ENCODE peak calls at places on chromosomes 5 and 9, in four cellular contexts. V, J, S and M are unnamed samples.

GRCh38 chr9:136016882-136017812 is 56.0 kb upstream of the UBAC1 start:
- DNase-seq in V (no peak), J (no peak), S (peak), M (no peak)

GRCh38 chr9:136367296-136368145 is 4.0 kb upstream of the DNLZ start:
- DNase-seq in V (no peak), J (no peak), S (no peak), M (no peak)

GRCh38 chr5:115297043-115297442 is 589 bp upstream of the CCDC112 start:
- DNase-seq in V (no peak), J (no peak), S (no peak), M (no peak)

GRCh38 chr9:36450110-36450732 is 50.2 kb upstream of the RNF38 start:
- DNase-seq in V (peak), J (peak), S (no peak), M (peak)

GRCh38 chr5:123476696-123477095 is 35.3 kb upstream of the CSNK1G3 start:
- DNase-seq in V (no peak), J (no peak), S (no peak), M (no peak)

GRCh38 chr9:120655005-120655622 is 59.2 kb downstream of the MEGF9 start:
- DNase-seq in V (no peak), J (no peak), S (no peak), M (no peak)

GRCh38 chr5:19987594-19988345 is at the start of gene CDH18:
- DNase-seq in V (no peak), J (no peak), S (peak), M (peak)

GRCh38 chr5:102903074-102903871 is 148.2 kb downstream of the PAM start:
- DNase-seq in V (no peak), J (no peak), S (no peak), M (no peak)

GRCh38 chr5:167790462-167791260 is 500.8 kb upstream of the WWC1 start:
- DNase-seq in V (no peak), J (no peak), S (no peak), M (no peak)

GRCh38 chr5:148397968-148398595 is 14.3 kb downstream of the FBXO38 start:
- DNase-seq in V (no peak), J (peak), S (peak), M (no peak)

GRCh38 chr9:2134391-2134790 is 119.2 kb downstream of the SMARCA2 start:
- DNase-seq in V (no peak), J (no peak), S (no peak), M (no peak)

GRCh38 chr5:163440954-163441353 is 3.6 kb downstream of the CCNG1 start:
- DNase-seq in V (no peak), J (no peak), S (no peak), M (no peak)

GRCh38 chr9:113513541-113513940 is 50.0 kb downstream of the RGS3 start:
- DNase-seq in V (no peak), J (no peak), S (no peak), M (no peak)

GRCh38 chr9:113350338-113350672 is 964 bp downstream of the BSPRY start:
- DNase-seq in V (no peak), J (no peak), S (no peak), M (no peak)

GRCh38 chr5:167710444-167711025 is 580.9 kb upstream of the WWC1 start:
- DNase-seq in V (no peak), J (no peak), S (no peak), M (no peak)

GRCh38 chr5:138709216-138709615 is 44.0 kb upstream of the CTNNA1 start:
- DNase-seq in V (no peak), J (no peak), S (no peak), M (no peak)

GRCh38 chr5:18732556-18733479 is 1098.6 kb downstream of the TAF11L14 start:
- DNase-seq in V (no peak), J (no peak), S (no peak), M (no peak)

GRCh38 chr9:121939643-121940042 is 153.5 kb downstream of the TTLL11 start:
- DNase-seq in V (no peak), J (no peak), S (peak), M (no peak)

GRCh38 chr5:51651889-51652288 is 268.6 kb downstream of the ISL1 start:
- DNase-seq in V (no peak), J (no peak), S (no peak), M (no peak)

GRCh38 chr5:138488481-138488945 is 23.2 kb downstream of the EGR1 start:
- DNase-seq in V (peak), J (no peak), S (no peak), M (no peak)

GRCh38 chr5:138128344-138128743 is 10.9 kb downstream of the NME5 start:
- DNase-seq in V (no peak), J (no peak), S (no peak), M (no peak)

GRCh38 chr5:154721476-154722058 is 33.6 kb upstream of the LARP1 start:
- DNase-seq in V (no peak), J (no peak), S (peak), M (no peak)

GRCh38 chr9:113635586-113635985 is 172.1 kb downstream of the RGS3 start:
- DNase-seq in V (no peak), J (no peak), S (peak), M (no peak)

GRCh38 chr5:179427676-179428056 is 82.4 kb upstream of the ADAMTS2 start:
- DNase-seq in V (no peak), J (no peak), S (no peak), M (no peak)

GRCh38 chr5:32044904-32045303 is 129.2 kb downstream of the GOLPH3 start:
- DNase-seq in V (no peak), J (no peak), S (no peak), M (peak)

GRCh38 chr9:101711330-101711941 is 27.0 kb downstream of the GRIN3A start:
- DNase-seq in V (peak), J (peak), S (peak), M (peak)

GRCh38 chr5:96968074-96968473 is 32.2 kb downstream of the LNPEP start:
- DNase-seq in V (no peak), J (peak), S (no peak), M (no peak)

GRCh38 chr9:665296-665695 is 176.2 kb upstream of the DMRT1 start:
- DNase-seq in V (no peak), J (no peak), S (no peak), M (no peak)

GRCh38 chr5:88401671-88402070 is 133.0 kb upstream of the TMEM161B start:
- DNase-seq in V (no peak), J (no peak), S (no peak), M (no peak)

GRCh38 chr9:81317939-81318338 is 371.4 kb downstream of the TLE1 start:
- DNase-seq in V (no peak), J (no peak), S (no peak), M (no peak)

GRCh38 chr5:150044334-150044681 is 42.0 kb downstream of the CSF1R start:
- DNase-seq in V (no peak), J (no peak), S (no peak), M (no peak)

GRCh38 chr9:73219985-73220626 is 68.4 kb downstream of the ANXA1 start:
- DNase-seq in V (no peak), J (no peak), S (no peak), M (no peak)

DNA sequence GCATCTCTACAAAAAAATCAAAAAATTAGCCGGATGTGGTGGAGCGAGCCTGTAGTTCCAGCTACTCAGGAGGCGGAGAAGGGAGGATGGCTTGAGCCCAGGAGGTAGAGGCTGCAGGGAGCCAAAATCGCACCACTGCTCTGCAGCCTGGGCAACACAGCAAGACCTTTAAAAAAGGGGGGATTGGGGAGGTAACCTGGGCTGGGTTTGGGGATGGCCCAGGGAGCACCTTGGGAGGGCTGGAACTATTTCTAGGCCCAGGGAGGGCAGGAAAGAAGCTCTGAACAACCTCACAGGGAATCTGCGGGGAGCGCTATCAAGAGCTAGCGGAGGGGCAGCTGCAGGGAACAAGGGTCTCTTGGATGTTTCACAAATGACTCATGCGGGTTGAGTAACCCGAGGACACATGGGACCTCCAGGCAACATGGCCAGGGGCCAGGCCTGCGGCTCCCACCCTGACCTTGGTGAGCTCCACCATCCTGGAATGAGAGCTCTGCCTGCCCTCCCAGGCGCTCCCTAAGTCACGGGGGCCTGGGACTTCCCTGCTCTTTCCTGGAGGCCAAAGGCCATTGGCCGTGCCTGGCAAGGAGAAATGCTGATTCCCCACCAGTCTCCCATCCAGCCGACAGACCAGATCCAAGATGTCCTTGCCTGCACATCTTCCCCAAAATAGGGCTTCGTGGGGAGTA is 23.4 kb downstream of the SARDH start:
- DNase-seq in V (no peak), J (peak), S (no peak), M (no peak)
- TF ChIP-seq HMGXB4 in V (no peak), J (no peak), S (no peak), M (no peak)

GRCh38 chr9:70411141-70411929 is 3.1 kb downstream of the KLF9 start:
- DNase-seq in V (peak), J (peak), S (no peak), M (no peak)
- TF ChIP-seq HMGXB4 in V (no peak), J (no peak), S (no peak), M (no peak)

GRCh38 chr5:173798127-173798810 is 89.9 kb upstream of the CPEB4 start:
- DNase-seq in V (no peak), J (no peak), S (no peak), M (no peak)

GRCh38 chr5:173796746-173797495 is 91.2 kb upstream of the CPEB4 start:
- DNase-seq in V (peak), J (no peak), S (no peak), M (no peak)

GRCh38 chr5:173802670-173803165 is 85.4 kb upstream of the CPEB4 start:
- DNase-seq in V (no peak), J (peak), S (no peak), M (peak)

GRCh38 chr5:173801006-173801405 is 87.1 kb upstream of the CPEB4 start:
- DNase-seq in V (no peak), J (no peak), S (no peak), M (no peak)

DNA sequence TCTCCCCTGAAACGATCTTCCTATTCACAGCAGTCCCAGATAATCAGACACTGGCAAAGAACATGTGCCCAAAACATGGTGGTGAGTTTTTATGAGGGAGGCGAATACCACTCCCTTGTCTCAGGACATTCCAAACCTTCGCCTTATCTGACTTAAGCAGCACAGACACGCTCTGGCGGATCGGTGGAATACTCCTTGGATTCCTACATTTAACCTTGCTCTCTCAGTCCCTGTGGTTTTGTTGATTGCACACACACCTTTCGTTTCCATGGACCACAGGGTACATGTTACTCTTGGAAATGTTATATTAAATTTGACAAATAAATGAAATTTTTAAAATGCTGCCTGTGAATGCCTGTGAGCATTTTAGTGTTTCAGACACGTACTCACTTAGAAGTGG is 87.8 kb upstream of the CPEB4 start:
- DNase-seq in V (peak), J (no peak), S (no peak), M (no peak)
- TF ChIP-seq HMGXB4 in V (no peak), J (no peak), S (no peak), M (no peak)

GRCh38 chr9:107142896-107143603 is 140.0 kb upstream of the RAD23B start:
- DNase-seq in V (no peak), J (no peak), S (no peak), M (no peak)
- TF ChIP-seq HMGXB4 in V (no peak), J (no peak), S (no peak), M (no peak)

DNA sequence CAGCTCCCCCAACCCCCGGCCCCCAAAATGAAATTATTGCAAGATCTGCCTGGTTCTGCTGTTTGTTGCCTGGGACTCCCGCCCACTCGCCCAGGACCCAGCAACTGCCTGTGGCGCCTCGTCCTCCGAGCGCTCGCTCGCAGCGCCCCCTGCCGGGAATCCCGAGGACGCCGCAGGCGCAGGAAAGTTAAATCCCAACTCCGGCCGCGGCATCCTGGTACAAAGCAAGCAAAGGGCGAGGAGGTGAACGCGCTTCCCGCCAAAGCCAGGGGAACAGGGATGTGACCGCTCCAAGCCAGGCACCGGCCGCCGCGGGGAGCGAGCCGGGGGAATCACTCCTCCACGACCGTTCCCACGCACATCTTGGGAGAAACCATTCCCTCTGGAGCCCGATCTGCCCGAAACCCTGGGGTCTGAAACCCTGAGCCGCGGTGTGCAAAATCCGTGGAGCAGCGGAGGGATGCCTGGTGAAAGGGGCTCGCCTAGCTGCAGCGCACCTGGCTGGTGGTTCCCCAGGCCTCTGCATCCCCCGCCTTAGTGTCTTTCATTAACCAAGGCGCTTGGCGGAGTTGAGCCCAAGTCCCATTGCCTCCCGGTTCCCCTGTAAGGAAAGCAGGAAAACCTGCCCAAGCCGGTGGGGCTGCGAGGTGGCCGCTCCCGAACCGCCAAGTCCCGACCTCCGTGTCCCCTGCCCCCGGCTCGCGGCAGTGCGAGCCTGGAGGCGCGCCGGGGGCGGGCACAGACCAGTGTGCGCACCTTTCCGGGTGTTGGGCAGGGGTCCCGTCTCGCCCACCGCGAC is 1.2 kb downstream of the SEMA5A start:
- DNase-seq in V (peak), J (peak), S (peak), M (peak)
- TF ChIP-seq HMGXB4 in V (no peak), J (no peak), S (peak), M (no peak)

DNA sequence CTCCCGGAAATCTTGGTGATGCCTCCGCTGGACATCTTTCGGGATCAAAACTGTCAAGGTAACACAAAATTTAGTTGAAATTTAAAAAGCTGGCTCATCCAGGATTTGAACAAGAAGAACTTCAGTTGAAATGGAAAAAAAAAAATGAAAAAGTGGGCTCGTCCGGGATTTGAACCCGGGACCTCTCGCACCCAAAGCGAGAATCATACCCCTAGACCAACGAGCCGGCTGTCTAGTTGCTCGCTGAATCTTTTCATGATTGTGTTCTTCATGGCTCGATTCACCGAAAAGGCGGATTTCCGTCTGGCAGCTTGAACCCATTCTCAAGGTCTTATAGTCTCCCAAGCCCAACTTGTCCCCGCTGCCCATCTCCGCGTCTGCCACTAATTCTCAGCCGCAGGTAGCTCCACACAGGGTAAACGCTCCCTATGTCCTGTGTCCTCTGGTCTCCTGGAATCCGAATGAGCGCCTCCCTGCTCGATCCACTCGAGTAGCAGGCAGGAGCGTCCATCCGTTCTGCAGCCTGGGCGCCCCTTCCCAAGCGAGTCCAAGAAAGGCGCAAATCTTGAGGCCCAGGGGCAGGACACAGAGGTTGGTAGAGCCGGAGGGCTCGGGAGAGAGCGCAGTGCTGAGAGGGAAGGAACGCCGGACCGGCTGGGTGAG is 16.2 kb downstream of the TRIM7 start:
- DNase-seq in V (no peak), J (peak), S (peak), M (no peak)
- TF ChIP-seq HMGXB4 in V (peak), J (peak), S (peak), M (no peak)

GRCh38 chr5:147037517-147038205 is 159.1 kb upstream of the PPP2R2B start:
- DNase-seq in V (no peak), J (no peak), S (no peak), M (no peak)
- TF ChIP-seq HMGXB4 in V (no peak), J (no peak), S (no peak), M (no peak)

GRCh38 chr5:124675921-124676846 is 70.3 kb downstream of the ZNF608 start:
- DNase-seq in V (no peak), J (peak), S (no peak), M (no peak)
- TF ChIP-seq HMGXB4 in V (no peak), J (no peak), S (no peak), M (no peak)

GRCh38 chr5:77987331-77987730 is 211.2 kb upstream of the TBCA start:
- DNase-seq in V (no peak), J (no peak), S (no peak), M (no peak)
- TF ChIP-seq HMGXB4 in V (no peak), J (no peak), S (no peak), M (no peak)

GRCh38 chr5:66960373-66961137 is 236.0 kb downstream of the CD180 start:
- DNase-seq in V (no peak), J (peak), S (no peak), M (no peak)
- TF ChIP-seq HMGXB4 in V (no peak), J (no peak), S (no peak), M (no peak)